ENCODE peak calls at places on chromosomes 7 and 10, in eight cellular contexts. One of them, this sample, is unnamed.

GRCh38 chr10:24469993-24470392 is 253.7 kb downstream of the ARHGAP21 start:
- DNase-seq in left ventricle myocardium inferior: no peak
- DNase-seq in substantia nigra: no peak
- DNase-seq in nephron progenitor cell: no peak
- DNase-seq in AG09319: no peak
- DNase-seq in anterior cingulate cortex: no peak
- DNase-seq in cardiac septum: no peak
- DNase-seq in posterior cingulate gyrus: no peak
- DNase-seq in this sample: peak

GRCh38 chr10:128064615-128065580 is 61.3 kb downstream of the MKI67 start:
- DNase-seq in left ventricle myocardium inferior: peak
- DNase-seq in substantia nigra: peak
- DNase-seq in nephron progenitor cell: no peak
- DNase-seq in AG09319: peak
- DNase-seq in anterior cingulate cortex: peak
- DNase-seq in cardiac septum: peak
- DNase-seq in posterior cingulate gyrus: peak
- DNase-seq in this sample: peak

GRCh38 chr7:15648461-15648961 is 38.0 kb downstream of the MEOX2 start:
- DNase-seq in left ventricle myocardium inferior: no peak
- DNase-seq in substantia nigra: no peak
- DNase-seq in nephron progenitor cell: no peak
- DNase-seq in AG09319: no peak
- DNase-seq in anterior cingulate cortex: no peak
- DNase-seq in cardiac septum: no peak
- DNase-seq in posterior cingulate gyrus: no peak
- DNase-seq in this sample: peak

GRCh38 chr10:35006836-35007235 is 83.3 kb downstream of the CUL2 start:
- DNase-seq in left ventricle myocardium inferior: no peak
- DNase-seq in substantia nigra: no peak
- DNase-seq in nephron progenitor cell: no peak
- DNase-seq in AG09319: no peak
- DNase-seq in anterior cingulate cortex: no peak
- DNase-seq in cardiac septum: no peak
- DNase-seq in posterior cingulate gyrus: no peak
- DNase-seq in this sample: no peak

GRCh38 chr10:19964625-19965024 is 148.4 kb downstream of the PLXDC2 start:
- DNase-seq in left ventricle myocardium inferior: no peak
- DNase-seq in substantia nigra: no peak
- DNase-seq in nephron progenitor cell: no peak
- DNase-seq in AG09319: no peak
- DNase-seq in anterior cingulate cortex: no peak
- DNase-seq in cardiac septum: no peak
- DNase-seq in posterior cingulate gyrus: no peak
- DNase-seq in this sample: no peak

GRCh38 chr10:29493697-29494096 is 141.1 kb downstream of the SVIL start:
- DNase-seq in left ventricle myocardium inferior: no peak
- DNase-seq in substantia nigra: no peak
- DNase-seq in nephron progenitor cell: no peak
- DNase-seq in AG09319: no peak
- DNase-seq in anterior cingulate cortex: no peak
- DNase-seq in cardiac septum: no peak
- DNase-seq in posterior cingulate gyrus: no peak
- DNase-seq in this sample: no peak

GRCh38 chr7:23597064-23597907 is at the start of gene CCDC126:
- DNase-seq in left ventricle myocardium inferior: peak
- DNase-seq in substantia nigra: peak
- DNase-seq in nephron progenitor cell: peak
- DNase-seq in AG09319: peak
- DNase-seq in anterior cingulate cortex: peak
- DNase-seq in cardiac septum: peak
- DNase-seq in posterior cingulate gyrus: peak
- DNase-seq in this sample: peak

GRCh38 chr7:112133328-112133727 is 72.9 kb downstream of the DOCK4 start:
- DNase-seq in left ventricle myocardium inferior: no peak
- DNase-seq in substantia nigra: no peak
- DNase-seq in nephron progenitor cell: no peak
- DNase-seq in AG09319: no peak
- DNase-seq in anterior cingulate cortex: no peak
- DNase-seq in cardiac septum: no peak
- DNase-seq in posterior cingulate gyrus: no peak
- DNase-seq in this sample: no peak

GRCh38 chr7:44693641-44694313 is 54.9 kb upstream of the ZMIZ2 start:
- DNase-seq in left ventricle myocardium inferior: peak
- DNase-seq in substantia nigra: no peak
- DNase-seq in nephron progenitor cell: no peak
- DNase-seq in AG09319: peak
- DNase-seq in anterior cingulate cortex: no peak
- DNase-seq in cardiac septum: peak
- DNase-seq in posterior cingulate gyrus: peak
- DNase-seq in this sample: peak

GRCh38 chr10:120480065-120480600 is 23.1 kb downstream of the PLPP4 start:
- DNase-seq in left ventricle myocardium inferior: no peak
- DNase-seq in substantia nigra: no peak
- DNase-seq in nephron progenitor cell: no peak
- DNase-seq in AG09319: no peak
- DNase-seq in anterior cingulate cortex: no peak
- DNase-seq in cardiac septum: no peak
- DNase-seq in posterior cingulate gyrus: no peak
- DNase-seq in this sample: no peak

GRCh38 chr7:363626-364025 is 73.7 kb downstream of the FOXL3 start:
- DNase-seq in left ventricle myocardium inferior: peak
- DNase-seq in substantia nigra: no peak
- DNase-seq in nephron progenitor cell: peak
- DNase-seq in AG09319: no peak
- DNase-seq in anterior cingulate cortex: no peak
- DNase-seq in cardiac septum: no peak
- DNase-seq in posterior cingulate gyrus: peak
- DNase-seq in this sample: no peak

GRCh38 chr10:110671788-110672579 is 27.8 kb downstream of the RBM20 start:
- DNase-seq in left ventricle myocardium inferior: peak
- DNase-seq in substantia nigra: peak
- DNase-seq in nephron progenitor cell: peak
- DNase-seq in AG09319: no peak
- DNase-seq in anterior cingulate cortex: peak
- DNase-seq in cardiac septum: peak
- DNase-seq in posterior cingulate gyrus: peak
- DNase-seq in this sample: peak

GRCh38 chr10:101902032-101902799 is 58.6 kb upstream of the KCNIP2 start:
- DNase-seq in left ventricle myocardium inferior: no peak
- DNase-seq in substantia nigra: no peak
- DNase-seq in nephron progenitor cell: no peak
- DNase-seq in AG09319: no peak
- DNase-seq in anterior cingulate cortex: no peak
- DNase-seq in cardiac septum: no peak
- DNase-seq in posterior cingulate gyrus: no peak
- DNase-seq in this sample: no peak

GRCh38 chr10:128011059-128011979 is 104.4 kb downstream of the PTPRE start:
- DNase-seq in left ventricle myocardium inferior: peak
- DNase-seq in substantia nigra: peak
- DNase-seq in nephron progenitor cell: peak
- DNase-seq in AG09319: no peak
- DNase-seq in anterior cingulate cortex: peak
- DNase-seq in cardiac septum: peak
- DNase-seq in posterior cingulate gyrus: peak
- DNase-seq in this sample: peak

GRCh38 chr10:112475565-112476233 is 28.7 kb downstream of the VTI1A start:
- DNase-seq in left ventricle myocardium inferior: no peak
- DNase-seq in substantia nigra: no peak
- DNase-seq in nephron progenitor cell: no peak
- DNase-seq in AG09319: no peak
- DNase-seq in anterior cingulate cortex: no peak
- DNase-seq in cardiac septum: no peak
- DNase-seq in posterior cingulate gyrus: no peak
- DNase-seq in this sample: peak

GRCh38 chr7:4763091-4763793 is 12.2 kb upstream of the AP5Z1 start:
- DNase-seq in left ventricle myocardium inferior: no peak
- DNase-seq in substantia nigra: no peak
- DNase-seq in nephron progenitor cell: no peak
- DNase-seq in AG09319: no peak
- DNase-seq in anterior cingulate cortex: no peak
- DNase-seq in cardiac septum: no peak
- DNase-seq in posterior cingulate gyrus: no peak
- DNase-seq in this sample: no peak

This sample was measured in astrocyte of the hippocampus.